ENCODE peak calls at places on chromosomes 3 and 15, in nine cellular contexts. B, I, S, Y, O, N, V, E and Q are unnamed samples.
A peak's percentile ranks its signal among the peaks of the same experiment; 100 is the strongest.

GRCh38 chr3:45119824-45120614 is 26.2 kb downstream of the CDCP1 start:
- DNase-seq in N (no peak), E (no peak), I (no peak), Y (no peak), O (no peak), B (no peak), V (no peak), S (no peak), Q (no peak)

GRCh38 chr3:37625051-37625450 is 236.6 kb upstream of the CTDSPL start:
- DNase-seq in V (no peak), B (no peak), O (no peak), I (peak; percentile 54), S (no peak), Y (no peak), N (no peak), E (no peak), Q (no peak)

GRCh38 chr15:64911317-64912186 is at the start of gene ANKDD1A:
- DNase-seq in N (no peak), S (no peak), I (peak; percentile 98), Y (peak; percentile 85), V (peak; percentile 94), O (peak; percentile 80), B (peak; percentile 69), E (no peak), Q (peak; percentile 79)

GRCh38 chr15:58438956-58439355 is 7.2 kb downstream of the LIPC start:
- DNase-seq in N (peak; percentile 72), I (peak; percentile 63), O (no peak), S (no peak), B (no peak), E (no peak), V (peak; percentile 75), Y (no peak), Q (peak; percentile 54)

GRCh38 chr3:38029400-38030125 is at the start of gene PLCD1:
- DNase-seq in S (peak; percentile 76), E (no peak), O (peak; percentile 87), Y (peak; percentile 90), B (peak; percentile 71), V (peak; percentile 36), N (no peak), I (peak; percentile 98), Q (peak; percentile 91)

GRCh38 chr3:117893638-117894037 is 1141.0 kb downstream of the IGSF11 start:
- DNase-seq in B (no peak), N (no peak), O (no peak), V (no peak), E (no peak), S (no peak), I (no peak), Y (no peak), Q (no peak)

GRCh38 chr15:52709172-52709979 is 30.2 kb upstream of the ATOSA start:
- DNase-seq in N (peak; percentile 7), O (no peak), E (no peak), Y (no peak), B (peak; percentile 69), S (no peak), V (no peak), I (no peak), Q (no peak)

GRCh38 chr3:68142331-68142887 is 488.0 kb upstream of the SUCLG2 start:
- DNase-seq in Y (no peak), B (no peak), E (no peak), N (no peak), S (no peak), I (no peak), O (no peak), V (no peak), Q (no peak)

GRCh38 chr3:191455257-191455952 is 5.6 kb upstream of the PYDC2 start:
- DNase-seq in E (peak; percentile 5), B (no peak), I (no peak), Y (no peak), V (no peak), N (no peak), S (no peak), O (no peak), Q (no peak)

GRCh38 chr3:196740476-196741400 is 1.1 kb downstream of the PAK2 start:
- DNase-seq in V (no peak), S (peak; percentile 18), I (peak; percentile 57), O (peak; percentile 26), E (no peak), Y (no peak), B (no peak), N (peak; percentile 59), Q (no peak)

DNA sequence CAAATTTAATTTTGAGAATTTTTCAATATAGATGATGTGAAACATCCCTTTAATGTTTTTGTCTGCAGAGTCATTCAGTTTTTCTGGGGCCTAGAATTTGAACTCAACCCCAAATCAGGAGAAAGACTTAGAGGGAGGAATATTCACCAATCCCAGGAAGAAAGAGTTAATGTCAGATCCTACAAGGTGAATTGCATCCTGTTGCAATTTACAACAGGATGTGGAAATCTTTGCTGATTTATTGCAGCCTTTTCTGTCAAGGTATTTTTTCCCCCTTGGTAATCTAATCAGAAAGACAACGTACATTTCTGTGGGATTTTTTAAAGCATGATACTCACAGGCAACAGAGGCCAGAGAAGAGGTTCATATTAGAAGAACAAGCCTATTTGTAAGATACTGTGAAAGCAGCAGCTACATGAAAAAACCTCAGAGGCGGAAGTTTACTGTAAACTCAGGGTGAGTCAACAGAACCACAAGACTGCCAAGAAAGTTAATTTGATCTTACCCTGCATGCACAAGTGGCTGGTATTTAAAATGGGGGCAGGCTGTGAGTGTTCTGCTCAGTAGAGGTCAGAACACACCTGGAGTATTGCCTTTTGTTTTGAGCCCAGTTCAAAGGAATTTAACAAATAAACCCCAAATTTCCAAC is 531.8 kb downstream of the AGBL1 start:
- DNase-seq in Y (no peak), E (no peak), S (no peak), B (no peak), N (no peak), V (no peak), I (no peak), O (no peak), Q (no peak)
- TF ChIP-seq CTCF in Y (no peak), E (no peak), S (no peak), B (no peak), N (no peak), V (no peak), I (no peak), O (no peak), Q (no peak)

GRCh38 chr3:100226712-100227429 is 33.9 kb upstream of the TBC1D23 start:
- DNase-seq in Y (no peak), B (no peak), S (no peak), O (no peak), V (no peak), E (no peak), N (peak; percentile 72), I (no peak), Q (no peak)
- TF ChIP-seq EP300 in Y (no peak), B (no peak), S (no peak), O (no peak), V (no peak), E (no peak), N (peak; percentile 46), I (no peak), Q (no peak)

DNA sequence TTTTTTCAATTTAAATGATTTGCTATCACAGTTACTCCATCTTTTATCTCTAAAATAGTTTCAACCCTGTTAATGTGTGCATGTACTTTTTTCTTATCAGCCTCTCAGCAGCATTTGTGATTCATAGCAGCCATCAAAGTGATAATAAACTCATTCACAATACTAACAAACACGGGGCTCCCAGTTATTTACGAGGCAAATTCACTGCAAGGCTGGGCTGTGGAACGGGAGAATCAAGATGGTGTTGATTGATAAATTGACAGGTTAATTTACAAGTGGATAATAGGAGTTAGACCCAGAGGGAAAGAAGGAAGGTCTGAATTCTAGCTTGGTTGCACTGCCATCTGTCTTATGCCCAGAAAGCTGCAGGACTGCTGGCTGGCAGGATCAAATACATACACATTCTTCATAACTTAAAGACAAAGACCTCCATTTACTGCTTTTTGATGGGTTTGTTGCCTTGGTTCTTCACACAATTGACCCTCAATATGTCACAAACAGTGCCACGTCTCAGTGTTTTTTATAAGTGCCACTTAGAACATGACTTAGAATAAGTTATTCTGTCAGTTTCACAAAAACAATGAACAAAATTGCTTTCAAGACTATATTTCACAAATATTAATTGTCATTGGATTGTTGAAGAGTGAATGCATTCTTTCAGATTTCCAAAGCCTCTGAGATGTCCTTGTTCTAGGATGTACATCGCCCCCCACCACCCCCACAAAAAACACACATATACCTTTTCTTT is 562.8 kb downstream of the NR2F2 start:
- DNase-seq in N (no peak), V (no peak), S (peak; percentile 20), Y (no peak), E (no peak), I (no peak), O (no peak), B (peak; percentile 33), Q (no peak)
- TF ChIP-seq CTCF in N (no peak), V (peak; percentile 22), S (peak; percentile 88), Y (peak; percentile 25), E (peak; percentile 56), I (peak; percentile 7), O (no peak), B (no peak), Q (no peak)

GRCh38 chr15:74402337-74402839 is 31.4 kb downstream of the SEMA7A start:
- DNase-seq in S (no peak), V (no peak), B (no peak), Y (no peak), O (no peak), N (no peak), E (no peak), I (no peak), Q (no peak)

GRCh38 chr15:74400313-74400850 is 32.9 kb upstream of the CYP11A1 start:
- DNase-seq in Y (no peak), E (no peak), V (no peak), O (no peak), B (no peak), N (no peak), I (no peak), S (no peak), Q (no peak)

GRCh38 chr15:74402873-74403589 is 30.7 kb downstream of the SEMA7A start:
- DNase-seq in V (no peak), B (peak; percentile 46), N (no peak), S (no peak), Y (no peak), E (peak; percentile 82), I (no peak), O (no peak), Q (no peak)

GRCh38 chr15:74399511-74400312 is 32.3 kb upstream of the CYP11A1 start:
- DNase-seq in O (no peak), V (no peak), N (no peak), E (no peak), I (no peak), B (no peak), Y (no peak), S (no peak), Q (no peak)

DNA sequence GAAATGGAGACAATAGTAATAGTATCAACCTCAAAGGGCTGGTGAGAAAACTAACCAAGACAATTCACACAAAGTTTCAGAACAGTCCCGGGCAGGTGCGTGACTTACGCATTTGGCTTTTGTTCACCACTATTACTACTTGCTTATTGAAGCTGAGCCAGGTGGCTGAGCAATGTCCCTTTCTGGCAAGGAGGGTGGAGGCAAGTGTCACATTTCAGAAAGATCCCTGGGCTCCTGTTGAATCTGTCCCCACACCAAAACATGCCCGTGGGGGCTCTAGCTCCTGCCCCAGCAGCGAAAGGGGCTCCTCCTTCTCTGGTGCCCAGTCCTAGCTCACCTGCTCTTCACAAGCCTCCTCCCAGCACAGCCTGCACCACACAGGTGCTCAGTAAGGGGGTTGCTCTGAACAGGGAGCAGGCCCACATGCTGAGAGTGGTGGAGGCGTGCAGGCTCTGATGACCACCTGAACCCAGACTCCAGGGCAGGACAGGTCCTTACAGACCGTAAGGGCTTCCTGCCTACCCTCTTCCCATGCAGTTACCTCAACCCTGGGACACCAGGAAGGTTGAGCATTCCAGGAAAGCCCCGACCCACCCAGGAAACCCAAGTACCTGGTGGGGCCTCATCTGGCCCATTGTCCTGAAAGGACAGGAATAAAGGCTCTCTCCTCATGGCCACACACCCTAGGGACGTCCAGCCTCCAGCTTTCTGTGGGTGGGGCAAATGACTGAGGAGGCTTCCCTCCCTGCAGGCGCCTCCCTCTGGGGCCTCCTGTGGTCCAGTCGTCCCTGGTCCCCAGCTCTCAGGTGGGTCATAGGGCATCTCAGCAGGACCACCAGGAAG is 32.6 kb downstream of the SEMA7A start:
- DNase-seq in S (no peak), E (peak; percentile 75), N (no peak), V (no peak), O (no peak), I (no peak), B (no peak), Y (no peak), Q (no peak)
- TF ChIP-seq EP300 in S (no peak), E (peak; percentile 82), N (no peak), V (no peak), O (no peak), I (no peak), B (no peak), Y (no peak), Q (no peak)